ENCODE peak calls at places on chromosomes 1 and 21, in six cellular contexts. I is psoas muscle; A is CD8-positive, alpha-beta T cell; K is RWPE1; P is kidney; W is IMR-90. C is an unnamed sample.
A peak's percentile ranks its signal among the peaks of the same experiment; 100 is the strongest.

GRCh38 chr1:167517535-167518330 is 596 bp downstream of the CD247 start:
- DNase-seq in P (peak; percentile 78), A (peak; percentile 79), I (no peak), K (peak; percentile 57), W (no peak), C (peak; percentile 34)

GRCh38 chr1:248828845-248829244 is 3.1 kb upstream of the SH3BP5L start:
- DNase-seq in I (no peak), W (peak; percentile 93), K (peak; percentile 50), A (no peak), P (no peak), C (no peak)

GRCh38 chr21:29504751-29505321 is 206.1 kb downstream of the BACH1 start:
- DNase-seq in I (no peak), W (peak; percentile 72), P (no peak), K (peak; percentile 5), A (no peak), C (no peak)

GRCh38 chr21:17931080-17931479 is 111.9 kb upstream of the C21orf91 start:
- DNase-seq in A (no peak), K (no peak), I (no peak), W (no peak), P (no peak), C (no peak)

GRCh38 chr1:83520797-83521196 is 478.1 kb downstream of the TTLL7 start:
- DNase-seq in I (no peak), K (no peak), P (no peak), W (no peak), A (no peak), C (no peak)

GRCh38 chr1:154769193-154769895 is 100.7 kb downstream of the KCNN3 start:
- DNase-seq in K (no peak), W (no peak), A (no peak), P (no peak), I (no peak), C (no peak)

GRCh38 chr1:143497374-143497747 is 474.4 kb downstream of the FAM72C start:
- DNase-seq in K (no peak), I (peak; percentile 44), P (peak; percentile 58), W (no peak), A (no peak), C (peak; percentile 25)

GRCh38 chr1:156342556-156342955 is 4.2 kb downstream of the TSACC start:
- DNase-seq in I (no peak), P (no peak), W (peak; percentile 57), A (no peak), K (no peak), C (no peak)

GRCh38 chr21:28538987-28539622 is 453.6 kb downstream of the LTN1 start:
- DNase-seq in K (no peak), W (peak; percentile 96), A (no peak), P (no peak), I (no peak), C (no peak)

GRCh38 chr1:159122005-159122621 is 45.5 kb upstream of the AIM2 start:
- DNase-seq in K (peak; percentile 47), W (peak; percentile 29), A (no peak), I (no peak), P (no peak), C (no peak)

GRCh38 chr1:12102066-12102465 is 39.0 kb downstream of the TNFRSF8 start:
- DNase-seq in K (no peak), P (no peak), A (no peak), W (no peak), I (no peak), C (no peak)

GRCh38 chr1:181205901-181206300 is 117.4 kb downstream of the IER5 start:
- DNase-seq in W (no peak), K (no peak), P (no peak), A (no peak), I (no peak), C (no peak)

GRCh38 chr1:226666164-226666506 is 72.9 kb downstream of the ITPKB start:
- DNase-seq in P (peak; percentile 51), A (no peak), I (peak; percentile 60), W (no peak), K (no peak), C (no peak)

GRCh38 chr1:190475394-190476250 is 2.0 kb downstream of the BRINP3 start:
- DNase-seq in P (peak; percentile 43), A (no peak), I (no peak), K (no peak), W (peak; percentile 11), C (peak; percentile 74)

GRCh38 chr1:225897595-225898514 is 8.9 kb upstream of the LEFTY1 start:
- DNase-seq in I (peak; percentile 23), W (no peak), A (peak; percentile 34), K (no peak), P (no peak), C (peak; percentile 73)

GRCh38 chr1:182674346-182675246 is 9.8 kb downstream of the RGS8 start:
- DNase-seq in K (no peak), P (no peak), I (no peak), W (no peak), A (no peak), C (no peak)

GRCh38 chr1:48619529-48619928 is 147.5 kb upstream of the SPATA6 start:
- DNase-seq in P (peak; percentile 74), K (peak; percentile 56), W (peak; percentile 3), I (peak; percentile 67), A (no peak), C (no peak)

GRCh38 chr1:201673912-201674311 is 135.0 kb downstream of the NAV1 start:
- DNase-seq in I (peak; percentile 16), K (no peak), W (no peak), A (no peak), P (no peak), C (no peak)

GRCh38 chr1:207227131-207227630 is 94.3 kb upstream of the CD55 start:
- DNase-seq in P (no peak), K (no peak), W (no peak), A (no peak), I (no peak), C (no peak)

GRCh38 chr21:31543191-31543590 is 116.3 kb upstream of the SOD1 start:
- DNase-seq in I (no peak), P (no peak), A (no peak), K (no peak), W (peak; percentile 86), C (no peak)

GRCh38 chr1:155649689-155650088 is 38.9 kb downstream of the YY1AP1 start:
- DNase-seq in A (no peak), W (no peak), K (no peak), I (no peak), P (no peak), C (no peak)

GRCh38 chr1:154906621-154907081 is 29.9 kb downstream of the PMVK start:
- DNase-seq in P (no peak), A (no peak), W (no peak), K (peak; percentile 34), I (no peak), C (no peak)

GRCh38 chr21:41927727-41928409 is 25.9 kb downstream of the C2CD2 start:
- DNase-seq in K (no peak), W (no peak), P (no peak), A (no peak), I (no peak), C (no peak)

GRCh38 chr21:44940116-44940631 is 345 bp downstream of the SLX9 start:
- DNase-seq in A (no peak), K (no peak), I (no peak), P (no peak), W (no peak), C (no peak)

GRCh38 chr21:44969965-44970755 is 30.3 kb downstream of the SLX9 start:
- DNase-seq in A (peak; percentile 16), W (peak; percentile 87), K (no peak), P (peak; percentile 55), I (no peak), C (no peak)

GRCh38 chr1:226870323-226871046 is at the start of gene PSEN2:
- DNase-seq in W (peak; percentile 28), K (peak; percentile 72), I (peak; percentile 89), P (peak; percentile 91), A (peak; percentile 44), C (peak; percentile 65)

GRCh38 chr1:164876717-164877116 is 317.7 kb downstream of the PBX1 start:
- DNase-seq in I (no peak), K (no peak), W (no peak), A (no peak), P (no peak), C (no peak)

GRCh38 chr1:22457356-22457755 is 5.7 kb downstream of the ZBTB40 start:
- DNase-seq in W (peak; percentile 48), A (no peak), K (no peak), I (no peak), P (no peak), C (no peak)
- TF ChIP-seq CTCF in W (peak; percentile 10), A (no peak), K (no peak), I (no peak), P (no peak), C (no peak)

GRCh38 chr1:36793452-36793851 is 240.9 kb downstream of the GRIK3 start:
- DNase-seq in K (no peak), W (no peak), P (no peak), I (no peak), A (no peak), C (no peak)

GRCh38 chr1:36787312-36787711 is 247.0 kb downstream of the GRIK3 start:
- DNase-seq in W (no peak), I (no peak), P (no peak), K (no peak), A (no peak), C (no peak)

GRCh38 chr1:36792292-36792691 is 242.0 kb downstream of the GRIK3 start:
- DNase-seq in P (no peak), A (no peak), I (no peak), K (no peak), W (no peak), C (no peak)

GRCh38 chr1:36786425-36786824 is 247.9 kb downstream of the GRIK3 start:
- DNase-seq in A (no peak), W (no peak), K (no peak), P (no peak), I (no peak), C (no peak)

GRCh38 chr1:36789535-36789934 is 244.8 kb downstream of the GRIK3 start:
- DNase-seq in P (no peak), K (no peak), A (no peak), W (no peak), I (no peak), C (no peak)
- H3K27ac ChIP-seq in P (no peak overlapping the region), K (no peak overlapping the region), A (no peak overlapping the region), W (no peak overlapping the region), I (no peak overlapping the region), C (no peak overlapping the region)

DNA sequence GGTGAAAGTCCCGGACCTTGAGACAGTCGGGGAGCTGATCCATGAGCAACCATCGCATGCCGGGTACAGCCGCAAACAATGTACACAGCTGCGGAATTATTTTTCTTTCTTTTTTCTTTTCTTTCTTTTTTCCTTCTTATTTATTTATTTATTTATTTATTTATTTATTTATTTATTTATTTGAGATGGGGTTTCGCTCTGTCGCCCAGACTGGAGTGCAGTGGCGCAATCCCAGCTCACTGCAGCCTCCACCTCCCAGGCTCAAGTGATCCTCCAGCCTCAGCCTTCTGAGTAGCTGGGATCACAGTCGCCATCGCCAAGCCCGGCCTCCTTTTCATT is 2.6 kb upstream of the PERM1 start:
- DNase-seq in W (no peak), I (no peak), A (no peak), P (peak; percentile 22), K (no peak), C (no peak)
- TF ChIP-seq CTCF in W (no peak), I (no peak), A (peak; percentile 24), P (no peak), K (peak; percentile 64), C (no peak)

DNA sequence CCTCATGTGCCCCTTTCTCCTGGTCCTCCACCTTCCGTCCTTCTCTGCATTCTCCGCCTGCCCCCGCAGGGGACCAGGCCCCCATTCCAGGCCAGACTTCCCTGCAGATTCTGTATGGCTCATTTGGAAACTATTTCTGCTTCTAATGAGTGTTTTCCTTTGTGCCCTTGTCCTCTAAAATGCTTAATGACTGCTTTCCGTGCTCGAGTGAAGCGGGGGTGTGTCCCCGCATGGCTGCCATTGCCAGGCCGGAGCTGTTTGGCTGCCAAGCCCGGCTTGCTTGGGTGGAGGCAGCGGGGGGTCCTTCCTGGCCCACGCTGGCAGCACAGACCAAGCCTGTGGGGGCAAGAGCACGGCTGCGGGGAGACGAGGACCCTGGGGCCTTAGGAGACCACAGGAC is 299.3 kb upstream of the VAMP3 start:
- DNase-seq in W (peak; percentile 84), I (no peak), A (no peak), P (peak; percentile 90), K (no peak), C (no peak)
- H3K27ac ChIP-seq in W (peak overlapping the region; percentile 97), I (no peak overlapping the region), A (no peak overlapping the region), P (peak overlapping the region; percentile 78), K (peak overlapping the region; percentile 89), C (no peak overlapping the region)